ENCODE peak calls at places on chromosomes 6 and 20, in four cellular contexts. Z is HEK293T, L is H1, I is NT2/D1. H is an unnamed sample.

GRCh38 chr20:50431066-50431450 is 79.1 kb upstream of the PTPN1 start:
- DNase-seq in Z (no peak), L (no peak), I (no peak), H (no peak)

GRCh38 chr6:152170702-152171667 is 363.5 kb downstream of the ESR1 start:
- DNase-seq in I (no peak), L (no peak), Z (no peak), H (peak)

GRCh38 chr20:62217913-62218773 is 1.9 kb downstream of the HRH3 start:
- DNase-seq in L (no peak), I (no peak), Z (no peak), H (no peak)

GRCh38 chr20:24048014-24048611 is 59.5 kb upstream of the GGTLC1 start:
- DNase-seq in I (no peak), Z (no peak), L (no peak), H (no peak)

GRCh38 chr6:166728884-166729530 is 102.0 kb upstream of the RPS6KA2 start:
- DNase-seq in Z (no peak), L (no peak), I (no peak), H (no peak)

GRCh38 chr6:105692630-105693212 is 289.8 kb upstream of the PREP start:
- DNase-seq in L (no peak), I (no peak), Z (no peak), H (no peak)

GRCh38 chr6:84762941-84763396 is 1.4 kb downstream of the TBX18 start:
- DNase-seq in Z (peak), L (peak), I (no peak), H (no peak)

GRCh38 chr6:94213176-94213575 is 793.8 kb upstream of the EPHA7 start:
- DNase-seq in I (no peak), L (no peak), Z (no peak), H (no peak)

GRCh38 chr20:53329781-53330180 is 263.9 kb downstream of the ZNF217 start:
- DNase-seq in Z (no peak), I (no peak), L (no peak), H (no peak)

GRCh38 chr6:34355889-34356288 is 36.6 kb downstream of the NUDT3 start:
- DNase-seq in Z (no peak), I (no peak), L (no peak), H (no peak)

GRCh38 chr6:12295558-12296254 is 5.5 kb downstream of the EDN1 start:
- DNase-seq in I (no peak), Z (no peak), L (no peak), H (no peak)

GRCh38 chr6:21707527-21707926 is 114.0 kb downstream of the SOX4 start:
- DNase-seq in L (no peak), I (no peak), Z (no peak), H (no peak)

GRCh38 chr20:38806855-38807655 is 1.6 kb downstream of the PPP1R16B start:
- DNase-seq in L (peak), Z (no peak), I (no peak), H (no peak)

GRCh38 chr20:44219791-44220190 is 9.2 kb upstream of the OSER1 start:
- DNase-seq in Z (no peak), I (no peak), L (no peak), H (no peak)

GRCh38 chr6:138570716-138571020 is 71.4 kb upstream of the NHSL1 start:
- DNase-seq in L (no peak), I (no peak), Z (no peak), H (peak)
- TF ChIP-seq SUZ12 in L (no peak), I (no peak), Z (no peak), H (no peak)

GRCh38 chr6:25027221-25027916 is 91.6 kb upstream of the RIPOR2 start:
- DNase-seq in L (no peak), I (no peak), Z (no peak), H (no peak)

GRCh38 chr6:25025919-25026301 is 90.2 kb upstream of the RIPOR2 start:
- DNase-seq in L (no peak), Z (no peak), I (no peak), H (no peak)

GRCh38 chr6:25028346-25028745 is 92.6 kb upstream of the RIPOR2 start:
- DNase-seq in I (no peak), Z (no peak), L (no peak), H (no peak)

GRCh38 chr6:25025248-25025918 is 89.6 kb upstream of the RIPOR2 start:
- DNase-seq in L (no peak), Z (no peak), I (no peak), H (no peak)

GRCh38 chr6:25026723-25027122 is 91.0 kb upstream of the RIPOR2 start:
- DNase-seq in Z (no peak), I (no peak), L (no peak), H (no peak)
- TF ChIP-seq SUZ12 in Z (no peak), I (no peak), L (no peak), H (no peak)

GRCh38 chr6:56072856-56073255 is 174.5 kb downstream of the COL21A1 start:
- DNase-seq in I (no peak), L (no peak), Z (no peak), H (no peak)
- TF ChIP-seq SUZ12 in I (no peak), L (no peak), Z (no peak), H (no peak)

GRCh38 chr6:125944896-125945295 is 11.7 kb upstream of the HINT3 start:
- DNase-seq in L (no peak), I (no peak), Z (no peak), H (no peak)

GRCh38 chr6:125949069-125949468 is 7.5 kb upstream of the HINT3 start:
- DNase-seq in Z (no peak), L (no peak), I (no peak), H (no peak)

GRCh38 chr6:125945378-125946141 is 11.0 kb upstream of the HINT3 start:
- DNase-seq in L (no peak), I (no peak), Z (no peak), H (peak)

GRCh38 chr6:125948455-125948854 is 8.1 kb upstream of the HINT3 start:
- DNase-seq in Z (no peak), L (no peak), I (no peak), H (no peak)

DNA sequence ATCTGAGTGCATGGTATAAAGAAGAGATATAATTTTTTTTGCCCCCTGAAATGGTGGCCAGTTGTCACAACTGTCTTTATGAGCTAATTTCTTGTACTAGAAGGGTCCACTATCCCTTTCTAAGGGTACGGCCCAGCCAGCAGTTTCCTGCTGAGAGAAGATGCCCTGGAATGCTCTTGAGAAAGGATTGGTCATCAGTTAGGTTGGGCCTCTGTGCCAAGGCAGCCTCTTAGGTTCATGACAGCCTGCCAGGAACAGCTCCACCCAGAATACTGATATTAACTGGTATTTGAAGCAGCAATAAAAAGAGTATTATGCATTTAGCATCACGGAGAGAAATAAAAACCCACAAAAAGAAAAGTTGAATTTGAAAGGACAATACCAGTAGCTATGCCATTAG is 9.0 kb upstream of the HINT3 start:
- DNase-seq in L (no peak), I (no peak), Z (no peak), H (no peak)
- TF ChIP-seq SUZ12 in L (no peak), I (no peak), Z (no peak), H (no peak)

GRCh38 chr6:148470141-148470540 is 127.5 kb downstream of the SASH1 start:
- DNase-seq in Z (no peak), I (no peak), L (peak), H (no peak)

GRCh38 chr6:148471624-148472494 is 129.2 kb downstream of the SASH1 start:
- DNase-seq in Z (no peak), I (no peak), L (peak), H (no peak)

GRCh38 chr6:148467926-148468325 is 125.3 kb downstream of the SASH1 start:
- DNase-seq in Z (no peak), L (peak), I (no peak), H (no peak)

GRCh38 chr6:148470606-148471299 is 128.1 kb downstream of the SASH1 start:
- DNase-seq in L (peak), I (no peak), Z (no peak), H (no peak)

GRCh38 chr6:148472495-148473105 is 130.0 kb downstream of the SASH1 start:
- DNase-seq in L (peak), I (no peak), Z (no peak), H (no peak)
- TF ChIP-seq SUZ12 in L (no peak), I (no peak), Z (no peak), H (no peak)

GRCh38 chr6:33124947-33125346 is 49.2 kb downstream of the HLA-DPB1 start:
- DNase-seq in I (no peak), Z (no peak), L (no peak), H (no peak)

GRCh38 chr6:33123181-33123580 is 47.4 kb downstream of the HLA-DPB1 start:
- DNase-seq in I (no peak), Z (no peak), L (no peak), H (no peak)

GRCh38 chr6:33124525-33124901 is 48.7 kb downstream of the HLA-DPB1 start:
- DNase-seq in Z (no peak), L (no peak), I (no peak), H (no peak)

GRCh38 chr6:33126101-33126714 is 50.4 kb downstream of the HLA-DPB1 start:
- DNase-seq in I (no peak), Z (peak), L (peak), H (peak)

DNA sequence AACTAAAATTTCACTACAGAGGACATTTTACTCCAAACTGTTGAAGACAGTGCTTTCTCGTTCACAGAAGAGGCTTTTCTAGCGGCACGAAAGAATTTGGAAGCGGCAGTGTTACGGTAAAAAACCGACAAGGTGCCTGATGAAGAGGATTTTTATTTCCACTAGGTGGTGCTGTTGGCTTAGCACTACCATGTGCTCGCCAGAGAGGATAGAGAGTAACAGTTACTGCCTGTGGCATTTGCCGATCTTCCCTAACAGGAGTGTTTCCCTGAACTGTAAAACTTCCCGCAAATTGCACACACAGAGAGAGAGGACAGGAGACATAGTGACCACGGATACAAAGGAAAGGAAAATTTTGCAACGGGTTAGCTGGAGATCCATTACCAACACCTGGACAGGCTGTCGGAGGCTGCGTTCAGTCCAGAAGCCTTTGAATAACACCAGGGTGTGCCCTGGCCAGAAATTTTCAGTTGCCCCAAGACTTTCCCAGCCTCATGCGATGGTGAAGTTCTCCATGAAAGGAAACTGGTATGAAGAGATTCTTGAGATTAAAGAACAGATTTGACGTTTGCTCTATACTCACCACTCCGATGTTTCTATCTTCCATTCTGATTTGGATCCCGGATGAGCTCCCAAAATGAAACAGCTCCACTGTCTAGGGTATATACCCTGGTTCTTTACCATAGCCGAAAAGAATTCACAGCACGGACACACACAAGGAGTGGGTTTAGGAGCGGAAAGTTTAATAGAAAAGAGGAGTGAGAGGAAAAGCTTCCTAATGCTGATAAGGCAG is 48.1 kb downstream of the HLA-DPB1 start:
- DNase-seq in Z (peak), L (no peak), I (no peak), H (peak)
- TF ChIP-seq SUZ12 in Z (no peak), L (no peak), I (no peak), H (no peak)

DNA sequence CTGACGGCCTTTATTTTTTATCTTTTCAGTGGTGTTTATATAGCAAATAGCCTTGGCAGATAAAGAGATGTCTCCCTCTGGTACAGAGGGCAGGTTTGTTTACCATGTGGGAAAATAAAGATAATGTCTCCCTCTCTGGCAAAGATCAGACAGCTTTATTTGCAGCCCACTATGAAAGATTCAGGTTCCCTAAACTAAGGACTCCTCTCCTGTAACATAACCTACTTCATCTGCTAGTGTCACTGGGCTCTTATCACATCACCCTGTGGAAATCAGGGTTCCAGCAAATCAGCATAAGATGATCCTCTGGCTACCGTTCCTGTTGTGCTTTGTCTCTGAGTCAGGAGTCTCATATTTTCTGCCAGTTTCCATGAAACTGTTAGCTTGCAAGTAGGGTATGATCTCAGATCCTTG is 3.1 kb downstream of the FBXL4 start:
- DNase-seq in I (no peak), L (no peak), Z (no peak), H (peak)
- TF ChIP-seq SUZ12 in I (no peak), L (no peak), Z (no peak), H (no peak)

GRCh38 chr6:98463038-98463437 is 371.3 kb upstream of the POU3F2 start:
- DNase-seq in Z (no peak), I (no peak), L (no peak), H (no peak)
- TF ChIP-seq SUZ12 in Z (no peak), I (no peak), L (no peak), H (no peak)

DNA sequence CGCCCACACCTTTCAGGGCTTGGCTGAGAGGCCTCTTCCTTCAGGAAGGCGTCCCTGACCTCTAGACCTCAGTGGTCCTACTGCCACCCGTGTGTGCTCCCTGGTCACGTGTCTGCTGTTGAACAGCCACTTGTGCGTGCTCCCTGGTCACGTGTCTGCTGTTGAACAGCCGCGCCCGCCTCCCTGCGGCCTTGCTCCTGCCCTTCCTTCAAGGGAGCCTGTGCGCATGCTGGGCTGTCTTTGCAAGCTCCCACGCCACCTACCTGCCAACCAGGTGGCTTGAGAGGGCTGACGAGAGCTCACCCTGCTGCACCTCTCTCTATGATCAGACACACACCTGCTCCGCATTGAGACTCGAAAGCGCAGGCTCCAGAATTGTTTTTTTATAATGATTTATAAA is 179.3 kb downstream of the BMP7 start:
- DNase-seq in L (no peak), I (no peak), Z (no peak), H (no peak)
- TF ChIP-seq SUZ12 in L (no peak), I (no peak), Z (no peak), H (no peak)